ENCODE peak calls at places on chromosomes 5 and 9, in seven cellular contexts. One of them, this sample, is unnamed.

GRCh38 chr5:40410231-40410861 is 269.4 kb upstream of the PTGER4 start:
- DNase-seq in fibroblast of lung: peak; percentile 85
- DNase-seq in mucosa of descending colon: no peak
- DNase-seq in skeletal muscle cell: peak; percentile 52
- DNase-seq in thyroid gland: no peak
- DNase-seq in mammary epithelial cell: peak; percentile 29
- DNase-seq in CD4-positive, CD25-positive, alpha-beta regulatory T cell: peak; percentile 86
- DNase-seq in this sample: peak; percentile 76

GRCh38 chr5:138874771-138875628 is at the start of gene LRRTM2:
- DNase-seq in skeletal muscle cell: peak; percentile 75
- DNase-seq in mammary epithelial cell: peak; percentile 82
- DNase-seq in CD4-positive, CD25-positive, alpha-beta regulatory T cell: no peak
- DNase-seq in mucosa of descending colon: no peak
- DNase-seq in thyroid gland: no peak
- DNase-seq in fibroblast of lung: peak; percentile 95
- DNase-seq in this sample: no peak

GRCh38 chr5:56852228-56853000 is 37.1 kb downstream of the MAP3K1 start:
- DNase-seq in thyroid gland: no peak
- DNase-seq in mucosa of descending colon: no peak
- DNase-seq in fibroblast of lung: peak; percentile 63
- DNase-seq in CD4-positive, CD25-positive, alpha-beta regulatory T cell: no peak
- DNase-seq in skeletal muscle cell: no peak
- DNase-seq in mammary epithelial cell: peak; percentile 21
- DNase-seq in this sample: no peak

GRCh38 chr9:110284211-110284849 is 28.0 kb upstream of the TXN start:
- DNase-seq in mammary epithelial cell: peak; percentile 58
- DNase-seq in fibroblast of lung: no peak
- DNase-seq in skeletal muscle cell: no peak
- DNase-seq in CD4-positive, CD25-positive, alpha-beta regulatory T cell: no peak
- DNase-seq in mucosa of descending colon: no peak
- DNase-seq in thyroid gland: no peak
- DNase-seq in this sample: no peak

GRCh38 chr9:100106616-100107015 is 7.6 kb downstream of the INVS start:
- DNase-seq in skeletal muscle cell: no peak
- DNase-seq in thyroid gland: no peak
- DNase-seq in mammary epithelial cell: no peak
- DNase-seq in fibroblast of lung: no peak
- DNase-seq in mucosa of descending colon: no peak
- DNase-seq in CD4-positive, CD25-positive, alpha-beta regulatory T cell: no peak
- DNase-seq in this sample: no peak

GRCh38 chr9:2271426-2271825 is 256.3 kb downstream of the SMARCA2 start:
- DNase-seq in mucosa of descending colon: no peak
- DNase-seq in mammary epithelial cell: peak; percentile 4
- DNase-seq in fibroblast of lung: peak; percentile 10
- DNase-seq in thyroid gland: peak; percentile 14
- DNase-seq in skeletal muscle cell: no peak
- DNase-seq in CD4-positive, CD25-positive, alpha-beta regulatory T cell: peak; percentile 54
- DNase-seq in this sample: no peak

GRCh38 chr9:117725426-117725887 is 21.3 kb downstream of the TLR4 start:
- DNase-seq in mammary epithelial cell: no peak
- DNase-seq in skeletal muscle cell: peak; percentile 56
- DNase-seq in fibroblast of lung: no peak
- DNase-seq in mucosa of descending colon: no peak
- DNase-seq in thyroid gland: no peak
- DNase-seq in CD4-positive, CD25-positive, alpha-beta regulatory T cell: no peak
- DNase-seq in this sample: no peak

GRCh38 chr5:106454050-106454449 is 1216.7 kb downstream of the EFNA5 start:
- DNase-seq in skeletal muscle cell: no peak
- DNase-seq in CD4-positive, CD25-positive, alpha-beta regulatory T cell: no peak
- DNase-seq in mammary epithelial cell: no peak
- DNase-seq in mucosa of descending colon: no peak
- DNase-seq in fibroblast of lung: no peak
- DNase-seq in thyroid gland: no peak
- DNase-seq in this sample: no peak

GRCh38 chr9:127444921-127445850 is 6.0 kb downstream of the RPL12 start:
- DNase-seq in CD4-positive, CD25-positive, alpha-beta regulatory T cell: no peak
- DNase-seq in thyroid gland: peak; percentile 17
- DNase-seq in fibroblast of lung: peak; percentile 49
- DNase-seq in skeletal muscle cell: no peak
- DNase-seq in mammary epithelial cell: peak; percentile 41
- DNase-seq in mucosa of descending colon: no peak
- DNase-seq in this sample: no peak

GRCh38 chr5:132254321-132254977 is 3.0 kb upstream of the PDLIM4 start:
- DNase-seq in skeletal muscle cell: no peak
- DNase-seq in mucosa of descending colon: no peak
- DNase-seq in mammary epithelial cell: no peak
- DNase-seq in thyroid gland: peak; percentile 88
- DNase-seq in CD4-positive, CD25-positive, alpha-beta regulatory T cell: no peak
- DNase-seq in fibroblast of lung: no peak
- DNase-seq in this sample: no peak

GRCh38 chr5:96733771-96734498 is 71.8 kb downstream of the CAST start:
- DNase-seq in fibroblast of lung: peak; percentile 33
- DNase-seq in mammary epithelial cell: peak; percentile 98
- DNase-seq in CD4-positive, CD25-positive, alpha-beta regulatory T cell: no peak
- DNase-seq in skeletal muscle cell: no peak
- DNase-seq in mucosa of descending colon: no peak
- DNase-seq in thyroid gland: no peak
- DNase-seq in this sample: no peak

GRCh38 chr5:116778015-116778414 is 203.4 kb upstream of the SEMA6A start:
- DNase-seq in thyroid gland: peak; percentile 33
- DNase-seq in skeletal muscle cell: no peak
- DNase-seq in mammary epithelial cell: no peak
- DNase-seq in CD4-positive, CD25-positive, alpha-beta regulatory T cell: no peak
- DNase-seq in mucosa of descending colon: no peak
- DNase-seq in fibroblast of lung: no peak
- DNase-seq in this sample: no peak

GRCh38 chr5:39020465-39020864 is 53.7 kb downstream of the RICTOR start:
- DNase-seq in CD4-positive, CD25-positive, alpha-beta regulatory T cell: no peak
- DNase-seq in skeletal muscle cell: no peak
- DNase-seq in thyroid gland: no peak
- DNase-seq in mammary epithelial cell: no peak
- DNase-seq in fibroblast of lung: no peak
- DNase-seq in mucosa of descending colon: no peak
- DNase-seq in this sample: no peak

GRCh38 chr9:71895122-71895521 is 15.9 kb downstream of the ABHD17B start:
- DNase-seq in thyroid gland: no peak
- DNase-seq in mucosa of descending colon: no peak
- DNase-seq in mammary epithelial cell: peak; percentile 58
- DNase-seq in CD4-positive, CD25-positive, alpha-beta regulatory T cell: no peak
- DNase-seq in fibroblast of lung: peak; percentile 50
- DNase-seq in skeletal muscle cell: no peak
- DNase-seq in this sample: no peak

GRCh38 chr9:128916204-128916603 is 4.6 kb upstream of the PHYHD1 start:
- DNase-seq in CD4-positive, CD25-positive, alpha-beta regulatory T cell: no peak
- DNase-seq in thyroid gland: peak; percentile 85
- DNase-seq in skeletal muscle cell: no peak
- DNase-seq in mucosa of descending colon: no peak
- DNase-seq in fibroblast of lung: no peak
- DNase-seq in mammary epithelial cell: no peak
- DNase-seq in this sample: no peak

GRCh38 chr5:163586431-163587033 is 81.1 kb downstream of the MAT2B start:
- DNase-seq in CD4-positive, CD25-positive, alpha-beta regulatory T cell: no peak
- DNase-seq in thyroid gland: no peak
- DNase-seq in skeletal muscle cell: no peak
- DNase-seq in mammary epithelial cell: no peak
- DNase-seq in fibroblast of lung: peak; percentile 59
- DNase-seq in mucosa of descending colon: no peak
- DNase-seq in this sample: no peak

GRCh38 chr9:12719431-12719830 is 26.2 kb downstream of the TYRP1 start:
- DNase-seq in thyroid gland: no peak
- DNase-seq in mucosa of descending colon: no peak
- DNase-seq in fibroblast of lung: peak; percentile 58
- DNase-seq in mammary epithelial cell: no peak
- DNase-seq in CD4-positive, CD25-positive, alpha-beta regulatory T cell: no peak
- DNase-seq in skeletal muscle cell: no peak
- DNase-seq in this sample: no peak

GRCh38 chr5:172598251-172599203 is 42.5 kb upstream of the NEURL1B start:
- DNase-seq in mammary epithelial cell: no peak
- DNase-seq in CD4-positive, CD25-positive, alpha-beta regulatory T cell: no peak
- DNase-seq in thyroid gland: no peak
- DNase-seq in skeletal muscle cell: no peak
- DNase-seq in mucosa of descending colon: no peak
- DNase-seq in fibroblast of lung: no peak
- DNase-seq in this sample: no peak

GRCh38 chr5:15026944-15027343 is 155.4 kb upstream of the ANKH start:
- DNase-seq in thyroid gland: no peak
- DNase-seq in mammary epithelial cell: no peak
- DNase-seq in fibroblast of lung: no peak
- DNase-seq in CD4-positive, CD25-positive, alpha-beta regulatory T cell: no peak
- DNase-seq in mucosa of descending colon: no peak
- DNase-seq in skeletal muscle cell: no peak
- DNase-seq in this sample: no peak

GRCh38 chr5:100840364-100840763 is 62.7 kb downstream of the ST8SIA4 start:
- DNase-seq in thyroid gland: no peak
- DNase-seq in mammary epithelial cell: peak; percentile 89
- DNase-seq in mucosa of descending colon: no peak
- DNase-seq in fibroblast of lung: peak; percentile 73
- DNase-seq in CD4-positive, CD25-positive, alpha-beta regulatory T cell: peak; percentile 50
- DNase-seq in skeletal muscle cell: no peak
- DNase-seq in this sample: no peak

GRCh38 chr9:125361837-125362531 is 100.4 kb downstream of the GAPVD1 start:
- DNase-seq in CD4-positive, CD25-positive, alpha-beta regulatory T cell: peak; percentile 59
- DNase-seq in thyroid gland: no peak
- DNase-seq in fibroblast of lung: no peak
- DNase-seq in skeletal muscle cell: no peak
- DNase-seq in mucosa of descending colon: no peak
- DNase-seq in mammary epithelial cell: no peak
- DNase-seq in this sample: no peak

GRCh38 chr5:83957188-83957587 is 236.5 kb upstream of the HAPLN1 start:
- DNase-seq in thyroid gland: no peak
- DNase-seq in mucosa of descending colon: no peak
- DNase-seq in fibroblast of lung: peak; percentile 32
- DNase-seq in CD4-positive, CD25-positive, alpha-beta regulatory T cell: no peak
- DNase-seq in skeletal muscle cell: no peak
- DNase-seq in mammary epithelial cell: peak; percentile 31
- DNase-seq in this sample: no peak

GRCh38 chr9:123715258-123715657 is 214.7 kb downstream of the DENND1A start:
- DNase-seq in thyroid gland: no peak
- DNase-seq in mammary epithelial cell: peak; percentile 7
- DNase-seq in CD4-positive, CD25-positive, alpha-beta regulatory T cell: peak; percentile 3
- DNase-seq in fibroblast of lung: no peak
- DNase-seq in skeletal muscle cell: no peak
- DNase-seq in mucosa of descending colon: no peak
- DNase-seq in this sample: no peak

GRCh38 chr9:78707481-78707977 is 410.6 kb downstream of the PSAT1 start:
- DNase-seq in skeletal muscle cell: no peak
- DNase-seq in CD4-positive, CD25-positive, alpha-beta regulatory T cell: no peak
- DNase-seq in thyroid gland: no peak
- DNase-seq in mammary epithelial cell: peak; percentile 23
- DNase-seq in fibroblast of lung: peak; percentile 88
- DNase-seq in mucosa of descending colon: no peak
- DNase-seq in this sample: no peak

GRCh38 chr9:78707080-78707479 is 410.2 kb downstream of the PSAT1 start:
- DNase-seq in thyroid gland: no peak
- DNase-seq in skeletal muscle cell: no peak
- DNase-seq in CD4-positive, CD25-positive, alpha-beta regulatory T cell: no peak
- DNase-seq in fibroblast of lung: no peak
- DNase-seq in mammary epithelial cell: no peak
- DNase-seq in mucosa of descending colon: no peak
- DNase-seq in this sample: no peak
- H3K4me3 ChIP-seq in thyroid gland: no peak overlapping the region
- H3K4me3 ChIP-seq in skeletal muscle cell: no peak overlapping the region
- H3K4me3 ChIP-seq in CD4-positive, CD25-positive, alpha-beta regulatory T cell: no peak overlapping the region
- H3K4me3 ChIP-seq in fibroblast of lung: no peak overlapping the region
- H3K4me3 ChIP-seq in mammary epithelial cell: no peak overlapping the region
- H3K4me3 ChIP-seq in mucosa of descending colon: no peak overlapping the region
- H3K4me3 ChIP-seq in this sample: no peak overlapping the region

GRCh38 chr9:105930007-105930627 is 235.8 kb downstream of the TMEM38B start:
- DNase-seq in mucosa of descending colon: no peak
- DNase-seq in thyroid gland: no peak
- DNase-seq in fibroblast of lung: no peak
- DNase-seq in skeletal muscle cell: no peak
- DNase-seq in CD4-positive, CD25-positive, alpha-beta regulatory T cell: no peak
- DNase-seq in mammary epithelial cell: no peak
- DNase-seq in this sample: no peak
- H3K4me3 ChIP-seq in mucosa of descending colon: no peak overlapping the region
- H3K4me3 ChIP-seq in thyroid gland: no peak overlapping the region
- H3K4me3 ChIP-seq in fibroblast of lung: no peak overlapping the region
- H3K4me3 ChIP-seq in skeletal muscle cell: no peak overlapping the region
- H3K4me3 ChIP-seq in CD4-positive, CD25-positive, alpha-beta regulatory T cell: no peak overlapping the region
- H3K4me3 ChIP-seq in mammary epithelial cell: no peak overlapping the region
- H3K4me3 ChIP-seq in this sample: no peak overlapping the region

GRCh38 chr5:115623632-115624031 is 2.2 kb downstream of the TMED7 start:
- DNase-seq in skeletal muscle cell: no peak
- DNase-seq in mammary epithelial cell: no peak
- DNase-seq in CD4-positive, CD25-positive, alpha-beta regulatory T cell: no peak
- DNase-seq in thyroid gland: no peak
- DNase-seq in mucosa of descending colon: no peak
- DNase-seq in fibroblast of lung: no peak
- DNase-seq in this sample: no peak
- H3K4me3 ChIP-seq in skeletal muscle cell: peak overlapping the region; percentile 67
- H3K4me3 ChIP-seq in mammary epithelial cell: peak overlapping the region; percentile 83
- H3K4me3 ChIP-seq in CD4-positive, CD25-positive, alpha-beta regulatory T cell: peak overlapping the region; percentile 88
- H3K4me3 ChIP-seq in thyroid gland: no peak overlapping the region
- H3K4me3 ChIP-seq in mucosa of descending colon: no peak overlapping the region
- H3K4me3 ChIP-seq in fibroblast of lung: peak overlapping the region; percentile 85
- H3K4me3 ChIP-seq in this sample: no peak overlapping the region

DNA sequence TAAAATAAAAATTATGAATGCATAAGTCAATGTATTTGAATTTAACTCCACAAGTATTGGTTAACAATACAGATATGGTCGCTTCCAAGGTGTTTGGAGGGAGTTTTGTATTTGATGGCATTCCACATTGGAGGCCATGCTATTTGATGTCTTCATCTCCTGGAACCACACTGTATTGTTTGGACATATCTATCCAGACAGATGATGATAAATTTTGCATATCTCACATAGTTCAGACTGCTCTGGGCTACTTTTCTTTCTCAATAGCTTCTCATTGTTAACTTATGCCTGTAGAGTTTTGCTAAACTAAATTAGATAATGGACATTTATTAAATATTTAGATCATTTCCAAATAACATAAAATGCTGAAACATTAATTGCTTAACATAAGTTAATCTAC is 58.0 kb downstream of the CDKN2A start:
- DNase-seq in skeletal muscle cell: no peak
- DNase-seq in fibroblast of lung: peak; percentile 25
- DNase-seq in thyroid gland: no peak
- DNase-seq in mammary epithelial cell: no peak
- DNase-seq in mucosa of descending colon: no peak
- DNase-seq in CD4-positive, CD25-positive, alpha-beta regulatory T cell: no peak
- DNase-seq in this sample: no peak
- H3K4me3 ChIP-seq in skeletal muscle cell: no peak overlapping the region
- H3K4me3 ChIP-seq in fibroblast of lung: no peak overlapping the region
- H3K4me3 ChIP-seq in thyroid gland: no peak overlapping the region
- H3K4me3 ChIP-seq in mammary epithelial cell: no peak overlapping the region
- H3K4me3 ChIP-seq in mucosa of descending colon: no peak overlapping the region
- H3K4me3 ChIP-seq in CD4-positive, CD25-positive, alpha-beta regulatory T cell: no peak overlapping the region
- H3K4me3 ChIP-seq in this sample: no peak overlapping the region